ENCODE peak calls at places on chromosomes 7 and 10, in ten cellular contexts. E, F, W, Q, Z, Y, U, M, S and P are unnamed samples.

GRCh38 chr10:49512121-49512809 is 26.7 kb downstream of the ERCC6 start:
- DNase-seq in E (no peak), F (peak), W (peak), Q (no peak), Z (no peak), Y (no peak), U (no peak), M (no peak), S (no peak), P (no peak)

GRCh38 chr7:48097511-48098231 is 8.6 kb downstream of the UPP1 start:
- DNase-seq in E (no peak), F (no peak), W (no peak), Q (no peak), Z (no peak), Y (no peak), U (no peak), M (no peak), S (no peak), P (no peak)

GRCh38 chr10:130546841-130547240 is 410.6 kb downstream of the GLRX3 start:
- DNase-seq in E (no peak), F (no peak), W (no peak), Q (no peak), Z (no peak), Y (no peak), U (no peak), M (no peak), S (no peak), P (no peak)

GRCh38 chr7:17302575-17303142 is 4.2 kb downstream of the AHR start:
- DNase-seq in E (no peak), F (no peak), W (peak), Q (peak), Z (no peak), Y (no peak), U (no peak), M (no peak), S (no peak), P (no peak)

GRCh38 chr10:129790710-129791446 is 173.2 kb downstream of the EBF3 start:
- DNase-seq in E (no peak), F (no peak), W (no peak), Q (peak), Z (no peak), Y (no peak), U (no peak), M (no peak), S (no peak), P (no peak)

GRCh38 chr7:5296627-5297226 is 14.0 kb downstream of the SLC29A4 start:
- DNase-seq in E (no peak), F (peak), W (no peak), Q (no peak), Z (peak), Y (no peak), U (no peak), M (no peak), S (no peak), P (peak)

GRCh38 chr7:57404343-57404966 is 45.5 kb upstream of the ZNF716 start:
- DNase-seq in E (peak), F (no peak), W (no peak), Q (no peak), Z (no peak), Y (peak), U (peak), M (peak), S (no peak), P (no peak)

GRCh38 chr7:39001595-39001994 is 23.9 kb downstream of the POU6F2 start:
- DNase-seq in E (no peak), F (no peak), W (no peak), Q (no peak), Z (no peak), Y (no peak), U (no peak), M (no peak), S (no peak), P (no peak)

GRCh38 chr10:3036155-3036554 is 31.2 kb upstream of the PFKP start:
- DNase-seq in E (no peak), F (no peak), W (no peak), Q (no peak), Z (no peak), Y (no peak), U (no peak), M (no peak), S (no peak), P (no peak)

GRCh38 chr7:13042605-13043236 is 355.3 kb downstream of the ARL4A start:
- DNase-seq in E (no peak), F (no peak), W (peak), Q (no peak), Z (no peak), Y (no peak), U (no peak), M (no peak), S (no peak), P (no peak)

GRCh38 chr7:90955641-90956207 is 308.5 kb upstream of the FZD1 start:
- DNase-seq in E (no peak), F (no peak), W (no peak), Q (no peak), Z (no peak), Y (no peak), U (no peak), M (no peak), S (no peak), P (no peak)

GRCh38 chr7:43439631-43440401 is 143.1 kb upstream of the STK17A start:
- DNase-seq in E (no peak), F (peak), W (peak), Q (peak), Z (peak), Y (no peak), U (peak), M (peak), S (peak), P (peak)

GRCh38 chr10:33335800-33336605 is 1.5 kb upstream of the NRP1 start:
- DNase-seq in E (peak), F (peak), W (peak), Q (peak), Z (peak), Y (peak), U (peak), M (peak), S (no peak), P (peak)

GRCh38 chr10:3074145-3074665 is 6.9 kb downstream of the PFKP start:
- DNase-seq in E (no peak), F (no peak), W (peak), Q (no peak), Z (no peak), Y (no peak), U (no peak), M (no peak), S (no peak), P (no peak)

GRCh38 chr10:113433711-113434110 is 119.1 kb upstream of the HABP2 start:
- DNase-seq in E (no peak), F (no peak), W (no peak), Q (no peak), Z (no peak), Y (peak), U (no peak), M (no peak), S (no peak), P (no peak)

GRCh38 chr10:12501324-12501723 is 152.0 kb downstream of the CAMK1D start:
- DNase-seq in E (no peak), F (no peak), W (no peak), Q (no peak), Z (no peak), Y (peak), U (no peak), M (no peak), S (no peak), P (no peak)

GRCh38 chr7:55474944-55475911 is 97.1 kb downstream of the VOPP1 start:
- DNase-seq in E (no peak), F (no peak), W (no peak), Q (no peak), Z (no peak), Y (peak), U (peak), M (no peak), S (peak), P (no peak)

GRCh38 chr10:84158061-84158460 is 15.5 kb upstream of the GPR15LG start:
- DNase-seq in E (no peak), F (no peak), W (no peak), Q (no peak), Z (no peak), Y (no peak), U (no peak), M (no peak), S (no peak), P (no peak)

GRCh38 chr7:39609084-39609461 is 14.3 kb upstream of the RALA start:
- DNase-seq in E (no peak), F (no peak), W (peak), Q (no peak), Z (no peak), Y (no peak), U (no peak), M (no peak), S (no peak), P (peak)

GRCh38 chr7:131722371-131722770 is 165.9 kb upstream of the PODXL start:
- DNase-seq in E (no peak), F (no peak), W (no peak), Q (no peak), Z (no peak), Y (peak), U (no peak), M (no peak), S (no peak), P (no peak)

GRCh38 chr10:36802523-36803153 is 322.8 kb upstream of the ANKRD30A start:
- DNase-seq in E (peak), F (no peak), W (no peak), Q (no peak), Z (no peak), Y (no peak), U (no peak), M (no peak), S (peak), P (no peak)

GRCh38 chr7:135326636-135327280 is 93.1 kb downstream of the STRA8 start:
- DNase-seq in E (no peak), F (no peak), W (no peak), Q (peak), Z (no peak), Y (peak), U (no peak), M (no peak), S (peak), P (no peak)

GRCh38 chr10:15035385-15036301 is 8.1 kb upstream of the OLAH start:
- DNase-seq in E (peak), F (no peak), W (no peak), Q (peak), Z (no peak), Y (no peak), U (peak), M (no peak), S (peak), P (no peak)

GRCh38 chr10:94546616-94547175 is 1.1 kb downstream of the HELLS start:
- DNase-seq in E (no peak), F (no peak), W (peak), Q (peak), Z (no peak), Y (no peak), U (no peak), M (no peak), S (no peak), P (no peak)

GRCh38 chr7:122975341-122975740 is 20.2 kb downstream of the TAS2R16 start:
- DNase-seq in E (no peak), F (no peak), W (peak), Q (no peak), Z (no peak), Y (no peak), U (no peak), M (no peak), S (peak), P (no peak)

GRCh38 chr10:5551531-5552375 is 27.0 kb downstream of the CALML3 start:
- DNase-seq in E (peak), F (no peak), W (peak), Q (no peak), Z (no peak), Y (peak), U (no peak), M (no peak), S (no peak), P (no peak)

GRCh38 chr7:35909870-35910357 is 109.1 kb downstream of the SEPTIN7 start:
- DNase-seq in E (no peak), F (no peak), W (no peak), Q (peak), Z (no peak), Y (no peak), U (no peak), M (no peak), S (no peak), P (no peak)

GRCh38 chr10:28738200-28738599 is 60.9 kb downstream of the BAMBI start:
- DNase-seq in E (no peak), F (no peak), W (no peak), Q (no peak), Z (no peak), Y (no peak), U (peak), M (no peak), S (no peak), P (no peak)

GRCh38 chr7:80833289-80834104 is 85.4 kb downstream of the SEMA3C start:
- DNase-seq in E (no peak), F (no peak), W (peak), Q (no peak), Z (no peak), Y (no peak), U (no peak), M (no peak), S (no peak), P (no peak)

GRCh38 chr7:90769036-90769435 is 172.9 kb downstream of the CDK14 start:
- DNase-seq in E (no peak), F (no peak), W (no peak), Q (no peak), Z (no peak), Y (no peak), U (no peak), M (no peak), S (no peak), P (no peak)

GRCh38 chr7:106959753-106960152 is 84.8 kb upstream of the PRKAR2B start:
- DNase-seq in E (no peak), F (peak), W (no peak), Q (no peak), Z (no peak), Y (no peak), U (no peak), M (no peak), S (no peak), P (peak)

GRCh38 chr10:62652114-62652513 is 152.4 kb upstream of the ADO start:
- DNase-seq in E (no peak), F (no peak), W (peak), Q (peak), Z (no peak), Y (no peak), U (no peak), M (no peak), S (no peak), P (no peak)

GRCh38 chr7:15305002-15305600 is 256.7 kb downstream of the AGMO start:
- DNase-seq in E (no peak), F (peak), W (peak), Q (peak), Z (peak), Y (peak), U (peak), M (no peak), S (peak), P (peak)

GRCh38 chr7:138865843-138866242 is 67.8 kb upstream of the ATP6V0A4 start:
- DNase-seq in E (no peak), F (no peak), W (no peak), Q (no peak), Z (no peak), Y (no peak), U (no peak), M (no peak), S (no peak), P (no peak)

GRCh38 chr10:88923525-88923924 is 29.0 kb downstream of the ACTA2 start:
- DNase-seq in E (no peak), F (no peak), W (peak), Q (peak), Z (no peak), Y (no peak), U (no peak), M (no peak), S (no peak), P (no peak)

GRCh38 chr10:70348228-70348850 is 34.1 kb downstream of the LRRC20 start:
- DNase-seq in E (no peak), F (peak), W (peak), Q (no peak), Z (no peak), Y (no peak), U (peak), M (no peak), S (no peak), P (peak)

GRCh38 chr10:60827791-60828488 is 49.7 kb downstream of the CDK1 start:
- DNase-seq in E (no peak), F (no peak), W (peak), Q (peak), Z (no peak), Y (no peak), U (peak), M (no peak), S (peak), P (peak)

GRCh38 chr7:29806793-29807178 is 478 bp downstream of the WIPF3 start:
- DNase-seq in E (no peak), F (peak), W (no peak), Q (no peak), Z (no peak), Y (no peak), U (no peak), M (no peak), S (no peak), P (no peak)

GRCh38 chr10:46292573-46293023 is 5.8 kb downstream of the ANTXRL start:
- DNase-seq in E (no peak), F (no peak), W (no peak), Q (no peak), Z (no peak), Y (peak), U (no peak), M (no peak), S (no peak), P (no peak)

GRCh38 chr10:46293228-46293627 is 6.4 kb downstream of the ANTXRL start:
- DNase-seq in E (no peak), F (no peak), W (no peak), Q (no peak), Z (no peak), Y (no peak), U (no peak), M (no peak), S (no peak), P (no peak)

GRCh38 chr10:46294641-46295230 is 7.9 kb downstream of the ANTXRL start:
- DNase-seq in E (no peak), F (no peak), W (no peak), Q (no peak), Z (no peak), Y (no peak), U (no peak), M (no peak), S (no peak), P (no peak)

GRCh38 chr10:46291817-46292572 is 5.2 kb downstream of the ANTXRL start:
- DNase-seq in E (no peak), F (peak), W (no peak), Q (no peak), Z (no peak), Y (peak), U (peak), M (no peak), S (no peak), P (no peak)

DNA sequence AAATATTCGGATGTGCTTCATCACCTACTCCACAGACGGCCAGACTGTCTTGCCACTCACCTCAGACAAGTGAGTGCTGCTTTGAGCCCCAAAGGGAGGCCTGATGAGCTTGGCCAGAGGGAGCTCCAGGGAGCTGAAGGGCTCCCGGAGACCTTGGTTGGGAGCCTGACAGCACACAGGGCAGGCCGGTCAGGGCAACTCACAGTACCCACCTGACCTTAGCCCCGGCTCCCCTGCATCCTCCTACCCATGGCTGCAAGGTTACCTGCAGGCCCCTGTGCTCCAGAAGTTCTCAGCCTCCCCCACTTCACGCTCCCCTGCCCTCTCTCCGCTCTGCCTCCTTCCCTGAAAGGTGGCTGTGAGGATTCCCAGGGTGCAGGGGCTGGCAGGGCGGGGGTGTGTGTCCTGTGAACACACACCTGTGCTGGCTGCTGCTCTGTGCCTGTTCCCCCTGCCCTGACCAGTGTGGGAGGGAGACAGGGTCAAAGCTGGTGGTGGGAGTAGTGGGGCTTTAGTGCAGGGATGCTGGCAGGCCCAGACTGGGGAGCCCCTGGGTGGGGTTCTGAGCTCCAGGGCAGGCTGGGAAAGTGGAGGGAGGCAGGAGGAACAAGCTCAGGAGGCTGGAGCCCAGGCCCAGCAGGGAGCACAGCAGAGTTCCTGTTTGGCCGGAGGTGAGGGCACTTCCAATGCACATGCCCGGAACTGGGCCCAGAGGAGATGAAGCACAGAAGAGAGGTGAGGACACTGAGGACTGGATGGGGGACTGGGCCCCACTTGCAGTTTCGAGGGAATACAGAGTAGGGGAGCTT is 7.2 kb downstream of the ANTXRL start:
- DNase-seq in E (no peak), F (no peak), W (no peak), Q (no peak), Z (no peak), Y (peak), U (no peak), M (no peak), S (no peak), P (peak)
- TF ChIP-seq CTCF in E (peak), F (no peak), W (peak), Q (no peak), Z (no peak), Y (no peak), U (no peak), M (no peak), S (no peak), P (no peak)

GRCh38 chr10:118712930-118713634 is 41.7 kb downstream of the CACUL1 start:
- DNase-seq in E (no peak), F (peak), W (no peak), Q (no peak), Z (no peak), Y (no peak), U (no peak), M (peak), S (no peak), P (peak)
- TF ChIP-seq CTCF in E (peak), F (peak), W (no peak), Q (no peak), Z (peak), Y (no peak), U (no peak), M (no peak), S (peak), P (peak)

DNA sequence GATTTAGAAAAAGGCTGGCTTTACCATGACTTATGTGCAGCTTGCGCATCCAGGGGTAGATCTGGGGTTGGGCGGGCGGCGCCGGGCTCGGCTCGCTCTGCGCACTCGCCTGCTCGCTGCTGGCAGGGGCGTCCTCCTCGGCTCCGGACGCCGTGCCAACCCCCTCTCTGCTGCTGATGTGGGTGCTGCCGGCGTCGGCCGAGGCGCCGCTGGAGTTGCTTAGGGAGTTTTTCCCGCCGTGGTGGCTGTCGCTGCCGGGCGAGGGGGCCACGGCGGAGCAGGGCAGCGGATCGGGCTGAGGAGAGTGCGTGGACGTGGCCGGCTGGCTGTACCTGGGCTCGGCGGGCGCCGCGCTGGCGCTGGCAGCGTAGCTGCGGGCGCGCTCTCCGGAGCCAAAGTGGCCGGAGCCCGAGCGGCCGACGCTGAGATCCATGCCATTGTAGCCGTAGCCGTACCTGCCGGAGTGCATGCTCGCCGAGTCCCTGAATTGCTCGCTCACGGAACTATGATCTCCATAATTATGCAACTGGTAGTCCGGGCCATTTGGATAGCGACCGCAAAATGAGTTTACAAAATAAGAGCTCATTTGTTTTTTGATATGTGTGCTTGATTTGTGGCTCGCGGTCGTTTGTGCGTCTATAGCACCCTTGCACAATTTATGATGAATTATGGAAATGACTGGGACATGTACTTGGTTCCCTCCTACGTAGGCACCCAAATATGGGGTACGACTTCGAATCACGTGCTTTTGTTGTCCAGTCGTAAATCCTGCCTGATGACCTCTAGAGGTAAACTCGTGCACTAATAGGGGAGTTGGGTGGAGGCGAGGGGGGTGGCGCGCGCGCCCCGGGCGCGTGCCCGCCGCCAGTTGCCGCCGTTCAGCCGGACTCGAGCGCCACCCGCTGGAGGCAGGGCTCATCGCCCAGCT is at the start of gene HOXA5:
- DNase-seq in E (no peak), F (peak), W (peak), Q (peak), Z (peak), Y (peak), U (peak), M (peak), S (no peak), P (peak)
- TF ChIP-seq CTCF in E (peak), F (peak), W (peak), Q (peak), Z (peak), Y (peak), U (peak), M (peak), S (peak), P (peak)

GRCh38 chr7:95213809-95214492 is 110.4 kb downstream of the PON1 start:
- DNase-seq in E (peak), F (no peak), W (no peak), Q (peak), Z (no peak), Y (peak), U (peak), M (no peak), S (peak), P (no peak)
- TF ChIP-seq CTCF in E (no peak), F (no peak), W (no peak), Q (no peak), Z (no peak), Y (no peak), U (no peak), M (no peak), S (no peak), P (no peak)